ENCODE peak calls at places on chromosomes 4 and X, in five cellular contexts. R is HCT116, E is tibial nerve, T is hypothalamus, W is GM04504. Y is an unnamed sample.

GRCh38 chrX:15838017-15838416 is 16.6 kb downstream of the AP1S2 start:
- DNase-seq in R (no peak), E (no peak), T (no peak), W (no peak), Y (no peak)

GRCh38 chr4:169398294-169398693 is 127.5 kb upstream of the SH3RF1 start:
- DNase-seq in E (no peak), W (peak; percentile 77), R (no peak), T (no peak), Y (no peak)

GRCh38 chrX:20974326-20974725 is 399.9 kb upstream of the CNKSR2 start:
- DNase-seq in E (no peak), R (no peak), W (no peak), T (no peak), Y (no peak)

GRCh38 chr4:20698382-20698781 is 1.9 kb upstream of the PACRGL start:
- DNase-seq in W (no peak), R (no peak), E (no peak), T (no peak), Y (no peak)

GRCh38 chr4:107125496-107125895 is 89.4 kb upstream of the DKK2 start:
- DNase-seq in R (no peak), E (no peak), W (peak; percentile 10), T (no peak), Y (no peak)

GRCh38 chrX:2401590-2402360 is 99.0 kb downstream of the DHRSX start:
- DNase-seq in W (no peak), R (peak; percentile 89), T (no peak), E (no peak), Y (no peak)

GRCh38 chrX:20715176-20715575 is 448.5 kb upstream of the RPS6KA3 start:
- DNase-seq in E (no peak), T (no peak), R (no peak), W (no peak), Y (no peak)

GRCh38 chrX:9519546-9520210 is 54.8 kb downstream of the TBL1X start:
- DNase-seq in W (no peak), E (no peak), T (no peak), R (no peak), Y (no peak)

GRCh38 chr4:147782087-147782781 is 50.3 kb downstream of the ARHGAP10 start:
- DNase-seq in T (no peak), E (no peak), W (no peak), R (peak; percentile 22), Y (no peak)

GRCh38 chr4:147368948-147369347 is 111.9 kb upstream of the EDNRA start:
- DNase-seq in W (no peak), R (no peak), T (no peak), E (no peak), Y (no peak)

GRCh38 chr4:124903995-124904722 is 191.6 kb upstream of the ANKRD50 start:
- DNase-seq in W (peak; percentile 31), R (peak; percentile 47), T (no peak), E (no peak), Y (no peak)

GRCh38 chr4:31104033-31104432 is 383.9 kb downstream of the PCDH7 start:
- DNase-seq in T (no peak), R (no peak), E (no peak), W (no peak), Y (no peak)

GRCh38 chrX:150848914-150849365 is 49.5 kb downstream of the CD99L2 start:
- DNase-seq in W (no peak), R (no peak), E (no peak), T (no peak), Y (no peak)

GRCh38 chrX:30702736-30703135 is 49.5 kb downstream of the GK start:
- DNase-seq in W (peak; percentile 49), R (no peak), E (no peak), T (no peak), Y (no peak)

GRCh38 chrX:36336746-36337145 is 417.2 kb downstream of the CFAP47 start:
- DNase-seq in W (no peak), E (no peak), R (no peak), T (no peak), Y (no peak)

GRCh38 chrX:150155396-150156048 is 207.6 kb upstream of the MAMLD1 start:
- DNase-seq in R (no peak), E (no peak), W (peak; percentile 51), T (no peak), Y (no peak)

GRCh38 chrX:19174401-19175025 is 52.2 kb upstream of the ADGRG2 start:
- DNase-seq in W (peak; percentile 10), E (peak; percentile 15), T (no peak), R (no peak), Y (no peak)

GRCh38 chr4:37837446-37837845 is 11.0 kb downstream of the PGM2 start:
- DNase-seq in T (no peak), R (no peak), E (no peak), W (peak; percentile 42), Y (no peak)

GRCh38 chr4:124703154-124703553 is 9.4 kb downstream of the ANKRD50 start:
- DNase-seq in R (no peak), W (no peak), E (no peak), T (no peak), Y (no peak)

GRCh38 chr4:174358823-174359222 is 75.1 kb downstream of the CEP44 start:
- DNase-seq in R (peak; percentile 4), E (no peak), W (peak; percentile 11), T (no peak), Y (no peak)

GRCh38 chrX:49876750-49877149 is 2.5 kb upstream of the USP27X start:
- DNase-seq in R (peak; percentile 12), E (no peak), T (no peak), W (no peak), Y (no peak)

GRCh38 chr4:72448231-72448630 is 120.8 kb downstream of the ADAMTS3 start:
- DNase-seq in E (no peak), R (no peak), W (no peak), T (no peak), Y (no peak)

GRCh38 chrX:154459843-154460242 is 1.8 kb downstream of the PLXNA3 start:
- DNase-seq in E (no peak), W (no peak), T (no peak), R (no peak), Y (no peak)

GRCh38 chr4:168908859-168909390 is 101.1 kb downstream of the CBR4 start:
- DNase-seq in T (no peak), E (no peak), R (no peak), W (no peak), Y (no peak)

GRCh38 chrX:54171091-54171490 is 12.0 kb downstream of the FAM120C start:
- DNase-seq in E (no peak), T (no peak), W (no peak), R (no peak), Y (no peak)

GRCh38 chrX:126658447-126658846 is 105.8 kb upstream of the DCAF12L1 start:
- DNase-seq in R (no peak), E (no peak), T (no peak), W (no peak), Y (no peak)

GRCh38 chr4:137307806-137308205 is 224.5 kb downstream of the PCDH18 start:
- DNase-seq in R (no peak), T (no peak), E (peak; percentile 17), W (peak; percentile 60), Y (no peak)